ENCODE peak calls at places on chromosomes 6 and 20, in five cellular contexts. S, D, L, N and M are unnamed samples.

GRCh38 chr20:8220716-8221115 is 88.7 kb downstream of the PLCB1 start:
- DNase-seq in N (no peak), D (no peak), S (no peak), L (no peak), M (no peak)

GRCh38 chr20:62792940-62793756 is 3.1 kb upstream of the MRGBP start:
- DNase-seq in D (no peak), S (no peak), N (peak; percentile 56), L (no peak), M (no peak)

GRCh38 chr20:63737690-63737939 is 1.2 kb downstream of the LIME1 start:
- DNase-seq in N (no peak), S (peak; percentile 57), D (no peak), L (no peak), M (no peak)

GRCh38 chr6:15453186-15453585 is 207.3 kb downstream of the JARID2 start:
- DNase-seq in L (no peak), S (no peak), N (no peak), D (no peak), M (no peak)

GRCh38 chr6:11413728-11414127 is 123.8 kb upstream of the TMEM170B start:
- DNase-seq in D (no peak), S (no peak), N (no peak), L (peak; percentile 55), M (peak; percentile 63)

GRCh38 chr6:11431455-11431937 is 106.1 kb upstream of the TMEM170B start:
- DNase-seq in N (no peak), L (no peak), S (no peak), D (no peak), M (no peak)

GRCh38 chr6:66558189-66558588 is 851.2 kb upstream of the EYS start:
- DNase-seq in N (peak; percentile 30), L (no peak), D (no peak), S (no peak), M (no peak)

GRCh38 chr20:4795394-4795793 is 73.7 kb downstream of the PRND start:
- DNase-seq in D (no peak), S (no peak), N (peak; percentile 56), L (peak; percentile 80), M (peak; percentile 56)

GRCh38 chr20:53706511-53707031 is 112.9 kb upstream of the ZNF217 start:
- DNase-seq in L (peak; percentile 83), D (no peak), N (no peak), S (no peak), M (peak; percentile 82)

GRCh38 chr6:154962751-154963150 is 32.4 kb upstream of the TIAM2 start:
- DNase-seq in N (no peak), L (peak; percentile 89), D (no peak), S (no peak), M (peak; percentile 80)

GRCh38 chr20:4029505-4030467 is 14.4 kb upstream of the RNF24 start:
- DNase-seq in D (no peak), L (no peak), S (no peak), N (no peak), M (no peak)

GRCh38 chr20:44973053-44973452 is 6.7 kb downstream of the STK4 start:
- DNase-seq in D (no peak), S (no peak), L (no peak), N (no peak), M (no peak)

GRCh38 chr6:5956939-5957338 is 49.8 kb downstream of the NRN1 start:
- DNase-seq in N (peak; percentile 39), S (no peak), D (no peak), L (no peak), M (no peak)

GRCh38 chr6:144055121-144055931 is 40.0 kb downstream of the SF3B5 start:
- DNase-seq in N (no peak), D (no peak), L (no peak), S (no peak), M (no peak)

GRCh38 chr20:5146302-5146653 is 19.5 kb downstream of the CDS2 start:
- DNase-seq in D (no peak), N (no peak), L (no peak), S (no peak), M (no peak)

GRCh38 chr20:17498181-17498580 is 33.0 kb downstream of the BFSP1 start:
- DNase-seq in N (no peak), S (no peak), D (no peak), L (peak; percentile 45), M (no peak)

GRCh38 chr6:125259354-125259736 is 42.4 kb downstream of the HDDC2 start:
- DNase-seq in S (no peak), N (no peak), L (no peak), D (no peak), M (no peak)

GRCh38 chr6:108526739-108527174 is 34.0 kb upstream of the FOXO3 start:
- DNase-seq in N (no peak), S (no peak), D (peak; percentile 29), L (peak; percentile 62), M (peak; percentile 51)

GRCh38 chr20:19908586-19908985 is 108.6 kb upstream of the NAA20 start:
- DNase-seq in N (no peak), D (no peak), L (no peak), S (no peak), M (peak; percentile 66)

GRCh38 chr6:16947461-16948159 is 154.2 kb upstream of the STMND1 start:
- DNase-seq in S (no peak), D (no peak), N (no peak), L (peak; percentile 98), M (peak; percentile 78)

GRCh38 chr6:130037207-130037811 is 18.9 kb downstream of the L3MBTL3 start:
- DNase-seq in L (no peak), N (no peak), S (no peak), D (no peak), M (peak; percentile 28)

GRCh38 chr6:39377530-39377929 is 55.0 kb upstream of the KCNK16 start:
- DNase-seq in D (peak; percentile 74), S (peak; percentile 76), L (peak; percentile 44), N (peak; percentile 84), M (peak; percentile 85)

GRCh38 chr6:3822747-3823445 is 26.3 kb upstream of the FAM50B start:
- DNase-seq in L (no peak), S (no peak), D (no peak), N (no peak), M (no peak)

GRCh38 chr6:73134588-73134987 is 90.7 kb downstream of the KHDC1L start:
- DNase-seq in N (peak; percentile 94), S (peak; percentile 97), D (peak; percentile 32), L (peak; percentile 34), M (peak; percentile 2)

GRCh38 chr6:21952367-21952766 is 344.5 kb downstream of the PRL start:
- DNase-seq in L (no peak), D (no peak), S (no peak), N (no peak), M (no peak)

GRCh38 chr20:17646901-17647301 is 35.1 kb downstream of the RRBP1 start:
- DNase-seq in S (no peak), D (no peak), N (no peak), L (no peak), M (no peak)

GRCh38 chr6:28488916-28489365 is 26.7 kb downstream of the GPX6 start:
- DNase-seq in N (no peak), L (peak; percentile 79), D (peak; percentile 57), S (peak; percentile 72), M (peak; percentile 75)

GRCh38 chr20:25303292-25304024 is 55.6 kb downstream of the PYGB start:
- DNase-seq in D (no peak), S (no peak), N (no peak), L (no peak), M (no peak)

GRCh38 chr6:119207973-119208725 is 129.7 kb upstream of the FAM184A start:
- DNase-seq in L (peak; percentile 66), S (no peak), N (no peak), D (no peak), M (peak; percentile 67)

GRCh38 chr6:158047120-158047518 is 65.5 kb downstream of the SYNJ2 start:
- DNase-seq in L (peak; percentile 59), S (no peak), D (no peak), N (no peak), M (no peak)

GRCh38 chr20:51311636-51312479 is 230.7 kb downstream of the NFATC2 start:
- DNase-seq in N (peak; percentile 78), D (no peak), L (no peak), S (no peak), M (peak; percentile 67)
- H2BK15ac ChIP-seq in N (no peak overlapping the region), D (no peak overlapping the region), L (no peak overlapping the region), S (no peak overlapping the region), M (no peak overlapping the region)

GRCh38 chr6:18703546-18703945 is 316.4 kb downstream of the RNF144B start:
- DNase-seq in L (no peak), N (no peak), D (no peak), S (no peak), M (no peak)

DNA sequence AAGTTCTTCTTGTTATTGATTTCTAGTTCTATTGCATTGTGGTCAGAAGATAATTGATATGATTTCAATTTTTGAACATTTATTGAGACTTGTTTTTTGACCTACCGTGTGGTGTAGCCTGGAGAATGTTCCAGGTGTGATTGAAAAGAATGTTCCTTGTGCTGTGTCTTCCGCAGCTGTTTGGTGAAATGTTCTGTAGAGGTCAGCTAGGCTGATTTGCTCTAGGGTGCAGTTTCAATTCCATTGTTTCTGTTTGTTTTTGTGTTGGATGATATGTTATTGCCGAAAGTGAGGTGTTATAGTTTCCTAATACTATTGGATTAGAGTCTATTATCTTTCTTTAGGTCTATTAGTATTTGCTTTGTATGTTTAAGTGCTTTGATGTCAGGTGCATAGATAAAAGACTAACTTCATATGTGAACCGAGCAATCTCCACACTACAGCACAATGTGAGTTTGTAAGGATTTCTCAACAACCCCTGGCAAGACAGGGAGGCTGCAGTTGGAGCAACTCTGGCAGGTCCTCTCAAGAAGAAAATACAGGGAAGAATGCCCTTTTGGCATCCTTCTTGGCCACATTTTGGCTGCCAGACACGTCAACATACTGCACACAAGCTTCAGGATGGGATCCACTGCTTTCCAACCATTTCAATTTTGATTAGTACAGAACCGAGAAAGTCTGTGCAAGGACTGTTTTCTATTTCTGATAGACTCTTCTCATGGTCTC is 320.7 kb downstream of the RNF144B start:
- DNase-seq in L (no peak), D (no peak), N (no peak), S (no peak), M (no peak)
- H3K14ac ChIP-seq in L (no peak overlapping the region), D (no peak overlapping the region), N (no peak overlapping the region), S (no peak overlapping the region), M (no peak overlapping the region)

GRCh38 chr6:82076855-82077254 is 170.7 kb downstream of the IBTK start:
- DNase-seq in N (no peak), S (no peak), L (no peak), D (no peak), M (no peak)

GRCh38 chr6:82078286-82078908 is 169.1 kb downstream of the IBTK start:
- DNase-seq in D (no peak), S (no peak), L (no peak), N (no peak), M (no peak)

GRCh38 chr6:82084324-82084920 is 163.1 kb downstream of the IBTK start:
- DNase-seq in D (no peak), N (no peak), S (no peak), L (no peak), M (no peak)

GRCh38 chr6:82083646-82084045 is 163.9 kb downstream of the IBTK start:
- DNase-seq in S (no peak), L (peak; percentile 78), N (no peak), D (no peak), M (no peak)

GRCh38 chr6:82080767-82081166 is 166.8 kb downstream of the IBTK start:
- DNase-seq in N (no peak), L (no peak), D (no peak), S (no peak), M (no peak)
- H3K9ac ChIP-seq in N (no peak overlapping the region), L (no peak overlapping the region), D (no peak overlapping the region), S (no peak overlapping the region), M (no peak overlapping the region)

DNA sequence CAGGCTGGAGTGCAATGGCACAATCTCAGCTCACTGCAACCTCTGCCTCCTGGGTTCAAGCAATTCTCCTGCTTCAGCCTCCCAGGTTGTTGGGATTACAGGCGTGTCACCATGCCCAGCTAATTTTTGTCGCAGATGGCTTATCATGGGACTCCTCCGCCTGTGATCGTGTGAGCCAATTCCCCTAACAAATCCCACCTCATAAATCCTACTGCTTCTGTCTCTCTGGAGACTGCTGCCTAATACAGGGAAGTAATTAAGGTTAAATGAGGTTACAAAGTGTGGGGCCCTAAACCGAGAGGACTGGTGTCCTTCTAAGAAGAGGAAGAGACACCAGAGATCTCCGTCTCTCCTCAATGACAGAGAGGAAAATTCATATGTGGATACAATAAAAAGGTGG is 52.0 kb downstream of the TRPC4AP start:
- DNase-seq in D (no peak), S (no peak), N (no peak), L (no peak), M (no peak)
- H2BK15ac ChIP-seq in D (no peak overlapping the region), S (no peak overlapping the region), N (no peak overlapping the region), L (no peak overlapping the region), M (peak overlapping the region; percentile 52)